ENCODE peak calls at places on chromosomes 11 and 22, in six cellular contexts. L is A549, D is endodermal cell, T is AG10803, K is fibroblast of mammary gland, C is right lobe of liver. S is an unnamed sample.

GRCh38 chr11:70575396-70576060 is 177.2 kb downstream of the CTTN start:
- DNase-seq in K (no peak), T (no peak), C (no peak), L (no peak), D (peak), S (no peak)

GRCh38 chr22:35997438-35997837 is 31.2 kb downstream of the RBFOX2 start:
- DNase-seq in D (no peak), C (no peak), L (no peak), K (peak), T (no peak), S (peak)

GRCh38 chr11:2732261-2732939 is 32.6 kb upstream of the KCNQ1OT1 start:
- DNase-seq in L (no peak), K (no peak), D (no peak), T (no peak), C (no peak), S (no peak)

GRCh38 chr11:6437993-6438392 is 2.8 kb downstream of the HPX start:
- DNase-seq in K (no peak), D (no peak), T (no peak), L (no peak), C (no peak), S (no peak)

GRCh38 chr22:20063271-20064139 is 16.5 kb upstream of the DGCR8 start:
- DNase-seq in D (no peak), K (no peak), T (no peak), L (no peak), C (no peak), S (no peak)

GRCh38 chr22:22709719-22710445 is 65.5 kb downstream of the GGTLC2 start:
- DNase-seq in L (no peak), D (peak), C (peak), K (peak), T (no peak), S (no peak)

GRCh38 chr11:108891909-108892511 is 227.1 kb downstream of the DDX10 start:
- DNase-seq in C (no peak), L (no peak), K (no peak), D (no peak), T (no peak), S (no peak)

GRCh38 chr11:73980001-73980960 is 2.4 kb downstream of the UCP2 start:
- DNase-seq in K (no peak), D (peak), C (peak), T (peak), L (no peak), S (no peak)

GRCh38 chr22:46501701-46502100 is 35.7 kb downstream of the CELSR1 start:
- DNase-seq in D (no peak), C (no peak), L (no peak), K (peak), T (peak), S (peak)

GRCh38 chr11:98107736-98108135 is 913.0 kb upstream of the CNTN5 start:
- DNase-seq in L (no peak), C (no peak), T (no peak), K (no peak), D (no peak), S (no peak)

GRCh38 chr11:47553417-47553746 is 450 bp upstream of the CELF1 start:
- DNase-seq in K (peak), D (no peak), L (no peak), T (peak), C (no peak), S (peak)

GRCh38 chr11:65087827-65088226 is 3.8 kb downstream of the ZFPL1 start:
- DNase-seq in L (no peak), K (no peak), C (no peak), T (no peak), D (no peak), S (no peak)

GRCh38 chr11:6611092-6612007 is 666 bp downstream of the TAF10 start:
- DNase-seq in D (peak), L (no peak), C (peak), T (no peak), K (peak), S (peak)

GRCh38 chr11:95575517-95575916 is 214.1 kb downstream of the FAM76B start:
- DNase-seq in C (no peak), K (peak), L (no peak), T (peak), D (no peak), S (no peak)

GRCh38 chr11:106728861-106729260 is 289.4 kb downstream of the GUCY1A2 start:
- DNase-seq in D (no peak), L (no peak), C (no peak), K (no peak), T (no peak), S (no peak)

GRCh38 chr11:130314184-130314748 is 451 bp downstream of the ZBTB44 start:
- DNase-seq in L (peak), K (peak), T (peak), D (peak), C (peak), S (peak)

GRCh38 chr11:107713009-107713408 is 1.2 kb upstream of the SLN start:
- DNase-seq in K (no peak), D (no peak), C (no peak), L (no peak), T (no peak), S (no peak)

GRCh38 chr11:34468209-34468841 is 29.6 kb downstream of the CAT start:
- DNase-seq in L (no peak), K (peak), C (no peak), D (peak), T (peak), S (peak)

GRCh38 chr11:5476184-5476819 is 12.2 kb upstream of the OR52D1 start:
- DNase-seq in T (peak), D (peak), L (peak), C (no peak), K (peak), S (peak)

GRCh38 chr11:46898396-46899095 is 19.8 kb downstream of the LRP4 start:
- DNase-seq in L (no peak), C (no peak), D (peak), T (no peak), K (no peak), S (no peak)

GRCh38 chr11:34189191-34189590 is 83.8 kb downstream of the NAT10 start:
- DNase-seq in K (no peak), L (no peak), T (no peak), C (no peak), D (no peak), S (no peak)

GRCh38 chr11:69442012-69442806 is 39.3 kb upstream of the LINC01488 start:
- DNase-seq in T (peak), K (peak), D (peak), C (peak), L (no peak), S (no peak)

GRCh38 chr11:117855452-117855851 is 21.0 kb downstream of the FXYD6 start:
- DNase-seq in T (no peak), K (no peak), L (no peak), D (peak), C (no peak), S (no peak)

GRCh38 chr22:50218153-50218995 is 17.6 kb downstream of the SELENOO start:
- DNase-seq in K (no peak), C (no peak), T (no peak), L (no peak), D (peak), S (no peak)

DNA sequence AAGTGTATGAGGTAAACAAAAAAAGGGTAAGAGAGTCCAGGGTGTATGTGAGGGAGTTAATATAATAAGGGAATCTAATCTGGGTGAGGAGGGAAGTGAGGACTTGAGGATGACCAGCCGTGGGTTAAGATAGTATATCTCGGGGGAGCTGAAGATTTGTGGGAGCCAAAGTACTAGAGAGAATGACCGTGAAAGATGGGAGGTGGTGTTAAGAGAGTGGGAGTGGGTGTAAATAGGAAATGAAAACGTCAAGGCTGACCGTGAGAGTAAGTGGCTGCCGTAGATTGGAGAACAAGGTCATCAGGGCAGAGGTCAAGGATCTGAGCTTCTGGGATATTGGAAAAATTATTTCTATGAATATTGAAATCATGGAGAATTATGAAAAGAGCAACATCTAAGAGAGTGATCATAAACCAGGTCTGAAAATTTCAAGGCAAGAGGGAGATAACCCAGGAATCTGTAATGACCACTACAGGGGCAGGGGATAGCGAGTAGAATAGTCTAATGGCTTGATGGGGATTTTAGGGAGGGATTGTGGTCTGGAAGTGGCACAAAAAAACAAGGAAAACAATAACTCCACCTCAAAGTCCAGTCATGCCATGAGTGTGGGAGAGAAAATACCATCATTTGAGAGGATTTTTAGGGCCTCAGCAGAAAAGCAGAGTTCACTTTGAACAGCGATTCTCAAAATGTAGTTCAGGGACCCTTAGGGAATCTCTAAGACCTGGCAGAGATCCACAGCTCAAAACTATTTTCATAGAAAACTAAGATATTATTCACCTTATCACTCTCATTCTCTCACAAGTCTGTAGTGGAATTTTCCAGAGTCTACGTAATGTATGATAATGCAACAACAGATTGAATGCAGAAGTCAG is 72.0 kb downstream of the PRR5L start:
- DNase-seq in L (no peak), C (no peak), T (no peak), D (no peak), K (no peak), S (peak)
- TF ChIP-seq CTCF in L (no peak), C (no peak), T (no peak), D (no peak), K (no peak), S (no peak)

GRCh38 chr11:135033545-135033944 is 621.5 kb upstream of the B3GAT1 start:
- DNase-seq in C (no peak), D (peak), T (no peak), K (no peak), L (no peak), S (no peak)
- TF ChIP-seq CTCF in C (no peak), D (peak), T (no peak), K (no peak), L (no peak), S (no peak)

GRCh38 chr11:11486002-11486401 is 133.0 kb upstream of the CSNK2A3 start:
- DNase-seq in T (no peak), C (no peak), L (no peak), K (no peak), D (no peak), S (no peak)
- TF ChIP-seq CTCF in T (no peak), C (no peak), L (no peak), K (no peak), D (no peak), S (no peak)

GRCh38 chr11:122850076-122850631 is 11.9 kb downstream of the CRTAM start:
- DNase-seq in K (peak), T (no peak), C (no peak), D (peak), L (no peak), S (peak)
- TF ChIP-seq CTCF in K (no peak), T (no peak), C (no peak), D (peak), L (no peak), S (no peak)

DNA sequence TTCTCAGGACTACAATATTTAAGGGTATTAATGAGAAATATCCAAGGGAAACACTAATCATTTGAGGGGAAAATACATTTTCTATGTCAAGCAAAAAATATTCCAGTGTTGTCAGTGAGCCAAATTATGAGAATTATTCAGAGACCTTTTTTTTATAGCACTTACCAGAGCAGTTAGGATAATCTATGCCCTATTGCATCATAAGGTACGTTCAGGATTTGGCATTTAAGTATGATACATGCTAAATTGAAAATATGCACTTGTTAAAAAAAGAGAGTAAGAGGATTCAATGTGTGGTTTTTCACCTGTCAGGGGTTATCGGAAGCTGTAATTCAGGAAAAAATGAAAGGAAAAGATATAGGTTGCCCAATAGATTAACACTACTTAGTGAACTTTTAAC is 17.2 kb upstream of the MPPED2 start:
- DNase-seq in D (no peak), C (no peak), L (no peak), K (no peak), T (no peak), S (no peak)
- TF ChIP-seq CTCF in D (no peak), C (no peak), L (no peak), K (no peak), T (no peak), S (no peak)

DNA sequence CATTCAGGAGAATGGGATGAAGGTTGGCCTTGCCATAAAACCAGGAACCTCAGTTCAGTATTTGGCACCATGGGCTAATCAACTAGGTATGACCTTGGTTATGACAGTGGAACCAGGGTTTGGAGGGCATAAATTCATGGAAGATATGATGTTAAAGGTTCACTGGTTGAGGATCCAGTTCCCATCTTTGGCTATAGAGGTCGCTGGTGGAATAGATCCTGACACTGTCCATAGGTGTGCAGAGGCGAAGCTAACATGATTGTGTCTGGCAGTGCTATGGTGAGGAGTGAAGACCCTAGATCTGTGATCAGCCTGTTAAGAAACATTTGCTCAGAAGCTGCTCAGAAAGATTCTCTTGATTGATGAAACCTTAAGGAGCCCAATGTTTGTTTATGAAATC is 5.7 kb downstream of the NF2 start:
- DNase-seq in D (peak), T (no peak), K (no peak), C (no peak), L (peak), S (no peak)
- TF ChIP-seq CTCF in D (peak), T (peak), K (peak), C (no peak), L (peak), S (peak)

GRCh38 chr11:134071766-134072403 is 3.0 kb downstream of the JAM3 start:
- DNase-seq in T (peak), C (no peak), L (no peak), K (no peak), D (no peak), S (no peak)
- TF ChIP-seq CTCF in T (peak), C (no peak), L (no peak), K (no peak), D (peak), S (no peak)

GRCh38 chr11:59204736-59205135 is 8.0 kb downstream of the MPEG1 start:
- DNase-seq in C (no peak), L (no peak), T (no peak), K (no peak), D (no peak), S (no peak)

GRCh38 chr11:59208956-59209355 is 3.8 kb downstream of the MPEG1 start:
- DNase-seq in K (peak), T (no peak), D (no peak), C (no peak), L (no peak), S (no peak)

GRCh38 chr11:59205664-59206063 is 7.1 kb downstream of the MPEG1 start:
- DNase-seq in D (no peak), T (no peak), K (no peak), C (no peak), L (no peak), S (no peak)

GRCh38 chr11:59207988-59208432 is 4.7 kb downstream of the MPEG1 start:
- DNase-seq in T (peak), C (no peak), K (peak), D (peak), L (peak), S (peak)

DNA sequence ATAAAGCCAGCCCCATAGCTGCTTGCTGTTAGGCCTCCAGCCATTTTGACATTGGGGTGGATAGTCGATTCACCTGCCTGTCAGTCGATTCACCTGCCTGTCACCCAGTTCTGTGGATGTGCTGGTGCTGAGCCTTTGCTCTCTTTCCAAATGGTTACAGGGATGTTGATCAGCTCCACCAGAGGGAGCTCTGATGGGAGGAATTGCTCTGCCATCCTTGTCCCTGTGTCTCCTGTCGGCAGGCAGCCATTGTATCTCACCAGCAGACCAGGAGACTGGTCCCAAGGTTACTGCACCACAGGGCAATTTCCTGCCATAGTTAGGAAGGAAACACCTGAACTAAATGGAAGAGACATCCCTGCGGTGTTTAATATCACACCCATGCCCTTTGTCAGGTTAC is 6.1 kb downstream of the MPEG1 start:
- DNase-seq in L (peak), D (peak), T (peak), K (no peak), C (no peak), S (peak)
- TF ChIP-seq CTCF in L (peak), D (peak), T (peak), K (peak), C (peak), S (peak)

GRCh38 chr22:39013923-39014722 is at the start of gene APOBEC3C:
- DNase-seq in D (peak), K (peak), C (peak), T (peak), L (peak), S (peak)
- TF ChIP-seq CTCF in D (peak), K (no peak), C (no peak), T (no peak), L (no peak), S (peak)

GRCh38 chr22:17371446-17371845 is 2.2 kb downstream of the CECR2 start:
- DNase-seq in C (no peak), L (no peak), K (no peak), T (no peak), D (no peak), S (no peak)

GRCh38 chr22:17370036-17370765 is 941 bp downstream of the CECR2 start:
- DNase-seq in D (peak), K (no peak), C (peak), L (no peak), T (no peak), S (no peak)

GRCh38 chr22:17369553-17370035 is 334 bp downstream of the CECR2 start:
- DNase-seq in L (no peak), C (peak), D (peak), T (no peak), K (no peak), S (peak)

GRCh38 chr22:17368727-17369552 is at the start of gene CECR2:
- DNase-seq in L (no peak), K (no peak), C (peak), D (peak), T (no peak), S (peak)

DNA sequence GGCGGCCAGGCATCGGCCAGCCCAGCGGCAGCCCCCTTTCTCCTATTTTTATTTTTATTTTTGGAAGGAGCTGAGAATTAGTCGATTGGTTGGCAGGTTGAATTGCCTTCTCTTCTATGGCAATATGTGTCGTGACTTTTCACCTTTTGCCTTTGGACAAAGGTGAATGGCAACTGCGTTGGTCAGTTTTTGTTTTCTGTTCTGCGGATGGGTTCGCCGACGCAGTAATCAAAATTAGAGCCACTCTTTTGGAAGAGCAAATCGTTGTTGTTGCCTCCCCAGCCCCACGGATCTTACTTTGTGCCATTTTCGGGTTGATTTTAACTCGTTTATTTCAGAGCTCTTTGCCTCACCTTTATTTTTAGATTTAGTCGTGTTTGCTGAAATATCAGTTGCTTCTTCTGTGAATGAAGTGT is 1.5 kb downstream of the CECR2 start:
- DNase-seq in T (no peak), C (no peak), D (no peak), L (no peak), K (no peak), S (no peak)
- TF ChIP-seq CTCF in T (no peak), C (no peak), D (no peak), L (no peak), K (no peak), S (no peak)

S was measured in fibroblast of pulmonary artery.